ENCODE peak calls at places on chromosomes 6 and 20, in five cellular contexts. One of them, this sample, is unnamed.

GRCh38 chr20:22429175-22430153 is 154.9 kb downstream of the FOXA2 start:
- DNase-seq in endothelial cell of umbilical vein: no peak
- DNase-seq in OCI-LY7: no peak
- DNase-seq in HCT116: no peak
- DNase-seq in sigmoid colon: no peak
- DNase-seq in this sample: no peak

GRCh38 chr6:153162172-153162571 is 31.1 kb upstream of the RGS17 start:
- DNase-seq in HCT116: no peak
- DNase-seq in sigmoid colon: no peak
- DNase-seq in endothelial cell of umbilical vein: no peak
- DNase-seq in OCI-LY7: no peak
- DNase-seq in this sample: no peak

GRCh38 chr6:170087946-170088348 is 202.9 kb downstream of the DLL1 start:
- DNase-seq in sigmoid colon: peak; percentile 63
- DNase-seq in HCT116: no peak
- DNase-seq in OCI-LY7: peak; percentile 74
- DNase-seq in endothelial cell of umbilical vein: no peak
- DNase-seq in this sample: no peak

GRCh38 chr6:87722831-87723726 is 21.0 kb upstream of the AKIRIN2 start:
- DNase-seq in HCT116: peak; percentile 75
- DNase-seq in OCI-LY7: peak; percentile 29
- DNase-seq in sigmoid colon: no peak
- DNase-seq in endothelial cell of umbilical vein: peak; percentile 51
- DNase-seq in this sample: no peak

GRCh38 chr6:104704191-104704590 is 155.5 kb downstream of the HACE1 start:
- DNase-seq in OCI-LY7: no peak
- DNase-seq in endothelial cell of umbilical vein: peak; percentile 46
- DNase-seq in sigmoid colon: no peak
- DNase-seq in HCT116: no peak
- DNase-seq in this sample: no peak

GRCh38 chr20:35474504-35474903 is 19.1 kb downstream of the CEP250 start:
- DNase-seq in OCI-LY7: no peak
- DNase-seq in sigmoid colon: no peak
- DNase-seq in endothelial cell of umbilical vein: no peak
- DNase-seq in HCT116: no peak
- DNase-seq in this sample: no peak

GRCh38 chr6:130453230-130453629 is 87.4 kb downstream of the TMEM200A start:
- DNase-seq in sigmoid colon: no peak
- DNase-seq in endothelial cell of umbilical vein: no peak
- DNase-seq in HCT116: no peak
- DNase-seq in OCI-LY7: no peak
- DNase-seq in this sample: no peak

GRCh38 chr20:58102744-58103516 is 125.5 kb downstream of the ANKRD60 start:
- DNase-seq in OCI-LY7: no peak
- DNase-seq in sigmoid colon: no peak
- DNase-seq in HCT116: no peak
- DNase-seq in endothelial cell of umbilical vein: no peak
- DNase-seq in this sample: no peak

GRCh38 chr20:33732166-33732970 is 572 bp downstream of the ZNF341 start:
- DNase-seq in OCI-LY7: peak; percentile 93
- DNase-seq in sigmoid colon: peak; percentile 93
- DNase-seq in HCT116: peak; percentile 57
- DNase-seq in endothelial cell of umbilical vein: peak; percentile 76
- DNase-seq in this sample: peak; percentile 89

GRCh38 chr6:22221630-22222029 is 75.2 kb downstream of the PRL start:
- DNase-seq in OCI-LY7: no peak
- DNase-seq in HCT116: no peak
- DNase-seq in sigmoid colon: no peak
- DNase-seq in endothelial cell of umbilical vein: no peak
- DNase-seq in this sample: no peak

GRCh38 chr6:163170294-163170883 is 244.1 kb upstream of the QKI start:
- DNase-seq in HCT116: no peak
- DNase-seq in OCI-LY7: peak; percentile 49
- DNase-seq in endothelial cell of umbilical vein: peak; percentile 14
- DNase-seq in sigmoid colon: no peak
- DNase-seq in this sample: peak; percentile 29

GRCh38 chr20:62617711-62618483 is 24.4 kb upstream of the SLCO4A1 start:
- DNase-seq in HCT116: no peak
- DNase-seq in sigmoid colon: peak; percentile 81
- DNase-seq in OCI-LY7: peak; percentile 46
- DNase-seq in endothelial cell of umbilical vein: peak; percentile 55
- DNase-seq in this sample: no peak

GRCh38 chr6:170028629-170029345 is 262.1 kb downstream of the DLL1 start:
- DNase-seq in sigmoid colon: peak; percentile 62
- DNase-seq in endothelial cell of umbilical vein: no peak
- DNase-seq in HCT116: no peak
- DNase-seq in OCI-LY7: no peak
- DNase-seq in this sample: no peak

GRCh38 chr6:151285121-151285520 is 45.4 kb downstream of the AKAP12 start:
- DNase-seq in endothelial cell of umbilical vein: peak; percentile 90
- DNase-seq in HCT116: no peak
- DNase-seq in OCI-LY7: no peak
- DNase-seq in sigmoid colon: no peak
- DNase-seq in this sample: no peak

GRCh38 chr6:157298325-157298724 is 25.0 kb downstream of the TMEM242 start:
- DNase-seq in endothelial cell of umbilical vein: no peak
- DNase-seq in sigmoid colon: no peak
- DNase-seq in HCT116: no peak
- DNase-seq in OCI-LY7: no peak
- DNase-seq in this sample: no peak

GRCh38 chr6:139531148-139531547 is 156.7 kb upstream of the CITED2 start:
- DNase-seq in OCI-LY7: no peak
- DNase-seq in sigmoid colon: no peak
- DNase-seq in HCT116: no peak
- DNase-seq in endothelial cell of umbilical vein: no peak
- DNase-seq in this sample: no peak

GRCh38 chr6:159390384-159390783 is 221.2 kb downstream of the FNDC1 start:
- DNase-seq in sigmoid colon: no peak
- DNase-seq in HCT116: no peak
- DNase-seq in OCI-LY7: no peak
- DNase-seq in endothelial cell of umbilical vein: no peak
- DNase-seq in this sample: no peak

GRCh38 chr6:107132330-107132954 is 17.1 kb upstream of the BEND3 start:
- DNase-seq in OCI-LY7: peak; percentile 71
- DNase-seq in sigmoid colon: no peak
- DNase-seq in HCT116: peak; percentile 19
- DNase-seq in endothelial cell of umbilical vein: peak; percentile 32
- DNase-seq in this sample: peak; percentile 22

GRCh38 chr6:108652375-108652774 is 91.7 kb downstream of the FOXO3 start:
- DNase-seq in HCT116: no peak
- DNase-seq in endothelial cell of umbilical vein: no peak
- DNase-seq in OCI-LY7: no peak
- DNase-seq in sigmoid colon: no peak
- DNase-seq in this sample: no peak

GRCh38 chr6:108650781-108651180 is 90.1 kb downstream of the FOXO3 start:
- DNase-seq in HCT116: no peak
- DNase-seq in OCI-LY7: no peak
- DNase-seq in sigmoid colon: no peak
- DNase-seq in endothelial cell of umbilical vein: no peak
- DNase-seq in this sample: no peak

GRCh38 chr6:108651287-108651686 is 90.6 kb downstream of the FOXO3 start:
- DNase-seq in HCT116: no peak
- DNase-seq in endothelial cell of umbilical vein: no peak
- DNase-seq in OCI-LY7: no peak
- DNase-seq in sigmoid colon: no peak
- DNase-seq in this sample: no peak

GRCh38 chr6:108651781-108652227 is 91.1 kb downstream of the FOXO3 start:
- DNase-seq in sigmoid colon: peak; percentile 85
- DNase-seq in HCT116: no peak
- DNase-seq in OCI-LY7: no peak
- DNase-seq in endothelial cell of umbilical vein: no peak
- DNase-seq in this sample: no peak

DNA sequence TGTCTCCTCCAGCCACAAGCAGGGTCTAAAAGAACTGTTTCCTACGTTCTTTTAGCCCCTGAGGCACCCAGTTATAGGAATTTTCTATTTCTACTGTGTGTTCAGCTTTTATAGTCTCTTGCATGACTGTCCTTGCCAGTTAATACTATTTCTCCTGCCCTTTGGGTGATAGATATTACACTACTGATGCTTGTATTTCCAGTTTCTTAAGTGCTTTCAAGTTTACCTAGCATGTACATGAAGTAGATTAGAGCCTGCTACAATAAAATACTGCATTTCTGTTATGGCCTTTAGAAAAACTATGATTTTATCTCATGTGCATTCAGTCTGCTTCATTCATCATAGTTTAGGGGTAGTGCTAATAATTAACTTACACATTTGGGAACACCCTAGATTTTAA is 89.6 kb downstream of the FOXO3 start:
- DNase-seq in HCT116: no peak
- DNase-seq in OCI-LY7: no peak
- DNase-seq in sigmoid colon: no peak
- DNase-seq in endothelial cell of umbilical vein: no peak
- DNase-seq in this sample: no peak
- H3K27ac ChIP-seq in HCT116: no peak overlapping the region
- H3K27ac ChIP-seq in OCI-LY7: no peak overlapping the region
- H3K27ac ChIP-seq in sigmoid colon: peak overlapping the region; percentile 87
- H3K27ac ChIP-seq in endothelial cell of umbilical vein: no peak overlapping the region
- H3K27ac ChIP-seq in this sample: no peak overlapping the region

DNA sequence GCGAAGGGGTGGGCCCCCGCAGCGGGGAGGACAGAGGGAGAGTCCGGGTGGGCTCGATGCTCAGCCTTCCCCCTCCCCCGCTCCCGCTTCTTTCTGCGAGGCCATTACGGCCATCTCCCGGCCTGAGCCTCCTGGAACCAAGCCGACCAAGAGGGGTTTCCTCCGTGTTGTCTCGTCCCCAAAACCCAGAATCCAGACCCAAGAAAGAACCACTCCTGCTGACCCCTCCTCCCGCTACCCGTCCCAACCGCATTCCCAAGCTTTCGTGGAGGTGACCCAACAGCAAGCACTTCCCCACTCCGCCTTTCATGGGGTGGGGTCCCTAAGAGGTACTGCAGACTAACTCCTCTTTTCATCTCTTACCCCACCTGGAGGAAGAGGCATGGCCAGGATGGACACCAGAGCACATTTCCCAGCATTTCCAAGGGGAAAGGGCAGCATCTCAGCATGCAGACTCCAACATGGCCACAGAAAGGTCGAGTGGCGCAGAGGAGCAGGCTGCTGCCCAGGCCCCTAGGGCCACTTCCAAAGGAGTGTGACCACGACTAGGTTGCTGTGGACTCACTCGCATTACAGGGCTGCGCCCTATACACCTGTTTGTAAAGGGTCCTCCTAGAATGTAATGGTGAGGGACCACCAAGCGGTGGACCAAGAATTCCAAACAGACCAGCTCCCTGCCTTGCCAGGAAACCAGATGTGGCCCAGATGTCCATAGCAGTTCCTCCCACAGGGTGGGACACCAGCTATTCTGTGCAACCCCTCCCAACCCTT is 53.5 kb downstream of the MRPL14 start:
- DNase-seq in sigmoid colon: peak; percentile 75
- DNase-seq in HCT116: no peak
- DNase-seq in endothelial cell of umbilical vein: no peak
- DNase-seq in OCI-LY7: peak; percentile 57
- DNase-seq in this sample: peak; percentile 52
- TF ChIP-seq CTCF in sigmoid colon: no peak
- TF ChIP-seq CTCF in HCT116: no peak
- TF ChIP-seq CTCF in endothelial cell of umbilical vein: peak; percentile 0
- TF ChIP-seq CTCF in OCI-LY7: no peak
- TF ChIP-seq CTCF in this sample: peak; percentile 15

GRCh38 chr20:44017211-44017610 is 102.6 kb downstream of the TOX2 start:
- DNase-seq in endothelial cell of umbilical vein: no peak
- DNase-seq in sigmoid colon: no peak
- DNase-seq in OCI-LY7: no peak
- DNase-seq in HCT116: no peak
- DNase-seq in this sample: no peak

GRCh38 chr20:44020406-44021148 is 105.9 kb downstream of the TOX2 start:
- DNase-seq in HCT116: no peak
- DNase-seq in endothelial cell of umbilical vein: no peak
- DNase-seq in OCI-LY7: no peak
- DNase-seq in sigmoid colon: no peak
- DNase-seq in this sample: no peak

GRCh38 chr20:44019638-44020335 is 105.1 kb downstream of the TOX2 start:
- DNase-seq in OCI-LY7: no peak
- DNase-seq in HCT116: no peak
- DNase-seq in endothelial cell of umbilical vein: peak; percentile 33
- DNase-seq in sigmoid colon: no peak
- DNase-seq in this sample: no peak

GRCh38 chr20:44017905-44018683 is 103.4 kb downstream of the TOX2 start:
- DNase-seq in endothelial cell of umbilical vein: peak; percentile 84
- DNase-seq in sigmoid colon: peak; percentile 91
- DNase-seq in OCI-LY7: no peak
- DNase-seq in HCT116: peak; percentile 85
- DNase-seq in this sample: no peak

DNA sequence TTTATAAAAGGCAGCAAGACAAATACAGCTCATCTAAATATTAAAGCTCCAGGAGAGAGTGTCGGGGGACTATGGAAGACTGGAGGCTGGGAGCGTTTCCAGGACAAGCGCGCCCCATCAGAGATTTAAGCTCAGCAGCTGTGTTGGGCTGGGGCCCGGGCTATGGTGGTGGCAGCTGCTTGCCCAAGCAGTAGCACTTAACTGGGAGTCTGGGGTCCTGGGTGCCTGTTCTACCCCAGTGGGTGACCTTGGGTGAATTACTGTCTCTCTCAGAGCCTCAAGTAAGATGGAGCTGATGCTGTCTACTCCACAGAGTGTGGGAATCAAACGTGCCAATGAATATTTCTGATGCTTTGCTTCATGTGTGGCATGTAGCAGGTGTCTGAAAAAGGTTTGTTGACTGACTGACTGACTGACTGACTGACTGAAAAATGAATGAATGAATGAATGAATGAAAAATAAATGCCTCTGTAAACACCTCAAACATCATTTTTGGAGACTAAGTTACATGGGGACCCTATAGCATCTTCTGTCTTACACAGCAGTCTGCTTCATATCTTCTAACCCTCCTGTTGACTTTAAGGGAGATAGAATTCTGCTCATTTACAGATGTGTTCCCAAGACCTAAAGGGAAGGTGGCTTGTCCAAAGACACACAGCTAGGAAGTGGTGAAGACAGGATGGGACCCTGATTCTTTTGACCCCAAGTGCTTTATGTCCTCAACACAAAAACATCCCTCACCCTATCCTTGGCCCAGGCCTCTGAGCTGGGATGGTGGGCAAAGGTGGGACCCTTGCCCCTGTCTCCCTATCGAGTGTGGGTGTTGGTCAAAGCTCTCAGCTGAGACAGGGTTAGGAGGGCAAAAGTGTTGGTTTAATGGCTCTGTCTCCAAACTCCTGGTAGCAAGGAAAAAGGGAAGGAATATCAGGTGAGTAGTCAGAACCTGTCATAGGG is 104.3 kb downstream of the TOX2 start:
- DNase-seq in HCT116: no peak
- DNase-seq in endothelial cell of umbilical vein: no peak
- DNase-seq in sigmoid colon: peak; percentile 82
- DNase-seq in OCI-LY7: no peak
- DNase-seq in this sample: no peak
- H3K4me3 ChIP-seq in HCT116: no peak overlapping the region
- H3K4me3 ChIP-seq in endothelial cell of umbilical vein: no peak overlapping the region
- H3K4me3 ChIP-seq in sigmoid colon: no peak overlapping the region
- H3K4me3 ChIP-seq in OCI-LY7: no peak overlapping the region
- H3K4me3 ChIP-seq in this sample: no peak overlapping the region

DNA sequence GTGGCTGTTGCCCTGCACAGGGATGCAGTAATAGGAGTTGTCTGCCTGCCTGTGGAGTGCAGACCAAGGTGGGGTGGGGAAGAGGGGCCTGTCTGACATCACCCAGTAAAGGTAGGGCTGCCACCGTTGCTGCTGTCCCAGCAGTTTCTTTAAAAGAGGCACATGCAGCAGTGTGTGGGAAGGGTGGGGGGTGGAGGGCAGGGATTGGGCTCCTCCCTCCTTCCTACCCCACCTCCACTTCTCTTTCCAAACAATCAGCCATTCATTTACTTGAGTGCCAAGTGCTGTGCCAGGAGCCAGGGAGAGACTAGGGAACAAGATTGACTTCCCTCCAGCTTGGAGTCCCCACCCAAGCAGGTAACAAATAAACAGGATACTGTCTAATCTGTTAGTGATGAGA is 66.8 kb upstream of the MYL9 start:
- DNase-seq in HCT116: no peak
- DNase-seq in OCI-LY7: no peak
- DNase-seq in endothelial cell of umbilical vein: no peak
- DNase-seq in sigmoid colon: no peak
- DNase-seq in this sample: no peak
- H3K27ac ChIP-seq in HCT116: no peak overlapping the region
- H3K27ac ChIP-seq in OCI-LY7: no peak overlapping the region
- H3K27ac ChIP-seq in endothelial cell of umbilical vein: no peak overlapping the region
- H3K27ac ChIP-seq in sigmoid colon: peak overlapping the region; percentile 93
- H3K27ac ChIP-seq in this sample: no peak overlapping the region

This sample was measured in WERI-Rb-1.